ENCODE peak calls at places on chromosome 12, in four cellular contexts. V, S, D and I are unnamed samples.
A peak's percentile ranks its signal among the peaks of the same experiment; 100 is the strongest.

GRCh38 chr12:60263146-60263545 is 667.3 kb downstream of the SLC16A7 start:
- DNase-seq in V (peak; percentile 19), S (no peak), D (no peak), I (peak; percentile 60)

GRCh38 chr12:110661337-110661972 is 27.5 kb downstream of the HVCN1 start:
- DNase-seq in V (no peak), S (no peak), D (no peak), I (no peak)

GRCh38 chr12:4001869-4002268 is 128.7 kb upstream of the PARP11 start:
- DNase-seq in V (no peak), S (no peak), D (no peak), I (no peak)

GRCh38 chr12:94589591-94590001 is 60.8 kb downstream of the TMCC3 start:
- DNase-seq in V (no peak), S (no peak), D (no peak), I (no peak)

GRCh38 chr12:3931721-3932120 is 58.5 kb upstream of the PARP11 start:
- DNase-seq in V (no peak), S (no peak), D (no peak), I (no peak)

GRCh38 chr12:124906606-124907261 is 7.7 kb downstream of the UBC start:
- DNase-seq in V (peak; percentile 94), S (peak; percentile 95), D (peak; percentile 87), I (peak; percentile 97)

GRCh38 chr12:58584885-58585284 is 335.4 kb downstream of the LRIG3 start:
- DNase-seq in V (peak; percentile 39), S (no peak), D (no peak), I (peak; percentile 74)

GRCh38 chr12:124550123-124551089 is 17.0 kb downstream of the NCOR2 start:
- DNase-seq in V (no peak), S (no peak), D (no peak), I (peak; percentile 33)

GRCh38 chr12:71469235-71469873 is 29.8 kb downstream of the LGR5 start:
- DNase-seq in V (peak; percentile 52), S (no peak), D (no peak), I (peak; percentile 41)

GRCh38 chr12:46436741-46437140 is 64.2 kb upstream of the SLC38A2 start:
- DNase-seq in V (no peak), S (no peak), D (no peak), I (no peak)

GRCh38 chr12:102946042-102946441 is 11.4 kb upstream of the ASCL1 start:
- DNase-seq in V (no peak), S (no peak), D (no peak), I (no peak)

GRCh38 chr12:4148418-4149056 is 125.0 kb upstream of the CCND2 start:
- DNase-seq in V (no peak), S (no peak), D (no peak), I (no peak)

GRCh38 chr12:94686834-94687628 is 36.7 kb upstream of the TMCC3 start:
- DNase-seq in V (peak; percentile 14), S (no peak), D (no peak), I (peak; percentile 34)

DNA sequence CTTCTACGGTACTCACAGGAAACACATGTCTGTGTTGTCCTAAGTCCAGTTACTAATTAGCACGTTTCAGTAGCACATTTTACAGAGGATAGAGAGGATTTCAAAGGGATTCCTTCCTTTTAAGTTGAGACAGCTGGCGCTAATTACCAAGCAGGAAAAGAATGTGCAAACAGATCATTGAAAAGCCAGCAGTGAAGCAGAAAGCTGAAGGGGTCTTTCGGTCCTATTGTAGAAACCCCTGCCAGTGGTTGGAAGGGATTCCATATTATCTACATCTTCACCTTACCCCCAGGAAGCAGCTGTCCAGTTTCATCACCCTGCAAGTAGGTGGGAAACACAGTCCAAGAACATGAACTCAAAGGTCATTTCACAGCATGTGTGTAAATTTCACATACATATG is 292.2 kb downstream of the DUSP6 start:
- DNase-seq in V (no peak), S (no peak), D (no peak), I (no peak)
- H3K4me1 ChIP-seq in V (no peaks in the 10 kb centered on the region), S (no peaks in the 10 kb centered on the region), D (no peaks in the 10 kb centered on the region), I (peaks cover 13% of the 10 kb centered on the region)

GRCh38 chr12:123113038-123113437 is 37.9 kb downstream of the PITPNM2 start:
- DNase-seq in V (no peak), S (no peak), D (no peak), I (no peak)

GRCh38 chr12:123114305-123115083 is 36.4 kb downstream of the PITPNM2 start:
- DNase-seq in V (no peak), S (no peak), D (no peak), I (no peak)

GRCh38 chr12:123111498-123112165 is 39.3 kb downstream of the PITPNM2 start:
- DNase-seq in V (peak; percentile 33), S (no peak), D (no peak), I (peak; percentile 44)

GRCh38 chr12:123118397-123118945 is 32.4 kb downstream of the PITPNM2 start:
- DNase-seq in V (peak; percentile 64), S (no peak), D (no peak), I (no peak)

GRCh38 chr12:123115409-123116111 is 35.3 kb downstream of the PITPNM2 start:
- DNase-seq in V (peak; percentile 98), S (peak; percentile 91), D (peak; percentile 49), I (peak; percentile 84)
- H3K4me3 ChIP-seq in V (no peak overlapping the region), S (no peak overlapping the region), D (no peak overlapping the region), I (peak overlapping the region; percentile 36)

DNA sequence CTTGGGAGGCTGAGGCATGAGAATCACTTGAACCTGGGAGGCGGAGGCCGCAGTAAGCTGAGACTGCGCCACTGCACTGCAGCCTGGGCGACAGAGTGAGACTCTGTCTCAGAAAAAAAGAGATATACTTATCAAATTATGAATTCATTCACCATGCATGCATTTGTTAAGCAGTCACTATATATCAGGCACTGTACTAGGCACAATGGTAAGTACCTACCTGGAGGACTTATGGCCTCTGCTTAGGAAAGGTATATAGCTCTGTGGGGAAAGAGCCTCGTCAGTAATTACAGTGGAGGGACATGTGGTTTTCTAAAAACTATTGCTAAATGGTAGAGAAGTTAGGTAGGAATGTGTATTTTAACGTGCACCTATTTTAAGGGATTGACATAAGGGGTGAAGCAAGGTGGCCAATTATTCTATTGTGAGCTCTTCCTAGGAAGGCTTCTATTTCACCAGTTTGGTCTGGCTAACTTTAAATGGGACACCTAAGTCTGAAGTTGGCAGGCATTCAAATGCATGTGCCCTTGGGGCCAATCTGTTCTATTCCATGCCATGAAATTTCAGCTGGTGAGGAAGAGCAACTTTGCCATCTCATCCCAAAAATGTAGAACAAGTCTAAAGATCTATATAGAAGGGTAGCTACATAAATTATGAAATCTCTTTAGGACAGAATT is 15.0 kb downstream of the TCP11L2 start:
- DNase-seq in V (no peak), S (no peak), D (no peak), I (peak; percentile 42)
- H3K4me1 ChIP-seq in V (no peaks in the 10 kb centered on the region), S (no peaks in the 10 kb centered on the region), D (no peaks in the 10 kb centered on the region), I (peaks cover 12% of the 10 kb centered on the region)

GRCh38 chr12:127560041-127560478 is 706.9 kb upstream of the TMEM132C start:
- DNase-seq in V (no peak), S (no peak), D (no peak), I (no peak)
- H3K4me3 ChIP-seq in V (no peak overlapping the region), S (no peak overlapping the region), D (no peak overlapping the region), I (no peak overlapping the region)

DNA sequence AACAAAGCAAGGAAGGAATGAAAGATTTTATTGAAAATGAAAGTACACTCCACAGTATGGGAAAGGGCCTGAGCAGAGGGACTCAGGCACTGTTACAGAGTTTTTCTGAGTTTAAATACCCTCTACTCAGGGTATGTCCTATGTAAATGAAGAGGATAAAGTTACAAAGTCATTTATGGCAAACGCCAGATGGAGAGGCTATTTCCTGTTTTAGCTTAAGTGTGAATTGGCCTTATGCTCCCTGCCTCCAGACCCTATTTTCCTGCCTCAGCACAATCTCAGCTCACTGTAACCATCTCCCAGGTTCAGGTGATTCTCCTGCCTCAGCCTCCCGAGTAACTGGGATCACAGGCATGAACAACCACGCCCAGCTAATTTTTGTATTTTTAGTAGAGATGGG is 6.8 kb upstream of the PHC1 start:
- DNase-seq in V (no peak), S (no peak), D (no peak), I (no peak)
- H3K4me1 ChIP-seq in V (no peaks in the 10 kb centered on the region), S (no peaks in the 10 kb centered on the region), D (no peaks in the 10 kb centered on the region), I (no peaks in the 10 kb centered on the region)

DNA sequence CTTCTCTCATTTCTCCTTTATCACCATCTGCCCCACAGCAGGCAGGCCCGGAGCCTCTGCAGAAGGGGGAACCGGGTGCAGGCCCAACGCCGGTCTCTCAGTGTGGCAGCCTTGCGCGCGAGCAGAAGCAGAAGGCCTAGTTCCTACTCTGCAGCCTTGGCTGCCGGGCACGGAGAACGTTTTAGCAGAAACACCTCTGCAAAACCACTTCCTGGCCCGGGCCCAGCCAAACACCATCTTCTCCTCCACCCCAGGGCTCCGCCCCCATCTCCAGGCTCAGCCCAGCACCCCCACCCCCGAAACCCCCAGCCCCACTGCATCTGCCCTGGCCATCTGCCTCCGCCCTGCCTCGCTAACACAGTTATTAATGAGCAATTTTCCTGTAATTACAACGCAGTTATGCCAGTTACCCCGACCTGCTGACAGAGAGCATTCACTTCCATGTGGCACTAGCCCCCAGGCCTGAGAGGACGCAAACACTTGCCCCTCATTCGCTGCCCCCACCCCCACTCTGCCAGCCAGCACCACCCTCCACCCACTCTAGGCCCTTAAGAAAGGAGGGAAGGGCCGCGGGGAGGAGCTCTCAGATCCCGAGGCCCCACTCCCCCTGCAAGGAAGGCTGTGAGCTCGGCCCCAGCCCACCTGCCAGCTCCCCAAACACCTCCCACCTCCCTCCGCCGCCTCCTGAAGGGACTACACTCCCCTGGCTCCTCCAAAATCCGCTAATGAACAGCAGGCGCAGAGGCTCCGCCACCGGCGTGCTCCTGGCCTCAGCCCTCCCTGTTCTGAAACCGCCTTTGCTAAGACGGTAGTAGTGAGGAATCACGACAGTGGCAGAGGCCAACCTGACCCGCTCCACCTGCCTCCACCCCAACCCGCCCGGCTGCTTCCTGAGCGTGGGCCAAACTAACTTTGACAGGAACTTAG is 44.7 kb upstream of the FBRSL1 start:
- DNase-seq in V (no peak), S (no peak), D (no peak), I (no peak)
- H3K4me3 ChIP-seq in V (no peak overlapping the region), S (peak overlapping the region; percentile 38), D (peak overlapping the region; percentile 14), I (peak overlapping the region; percentile 70)

DNA sequence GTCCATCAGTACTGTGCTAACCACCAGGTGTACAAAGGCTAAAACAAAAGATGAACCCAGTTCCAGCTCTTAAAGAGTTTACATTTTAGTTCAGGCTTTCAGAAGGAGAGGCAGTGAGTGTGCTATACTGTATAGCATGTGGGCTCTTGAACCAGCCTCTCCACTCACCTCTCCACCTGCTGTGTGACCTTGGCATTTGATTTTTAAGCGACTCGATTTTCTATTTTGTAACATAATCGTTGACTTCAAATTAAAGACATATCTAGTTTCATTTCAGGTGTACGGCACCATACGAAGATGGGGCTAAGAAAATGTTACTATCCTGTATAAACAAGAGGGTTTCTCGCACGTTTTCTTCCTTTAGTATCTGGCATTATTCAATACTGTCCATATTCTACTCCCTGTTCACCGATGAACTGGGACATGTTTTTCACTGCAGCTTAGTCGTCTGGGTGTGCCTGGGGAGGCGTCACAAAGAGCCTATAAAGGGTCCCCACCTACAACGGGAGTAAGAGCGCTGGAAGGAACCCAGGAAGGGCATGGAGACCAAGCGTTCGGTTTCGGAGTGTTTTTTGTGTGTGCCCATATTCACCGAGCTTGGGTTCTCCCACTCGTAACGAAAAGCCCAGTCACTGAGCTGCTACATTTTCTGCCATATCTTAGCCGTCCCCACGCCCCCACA is 752 bp upstream of the USP15 start:
- DNase-seq in V (no peak), S (no peak), D (no peak), I (no peak)
- H3K4me1 ChIP-seq in V (no peaks in the 10 kb centered on the region), S (no peaks in the 10 kb centered on the region), D (no peaks in the 10 kb centered on the region), I (peaks cover 51% of the 10 kb centered on the region)